ENCODE peak calls at places on chromosome 22, in ten cellular contexts. K, R, B, L, U, Q, X, Z, D and O are unnamed samples.

GRCh38 chr22:48944433-48944755 is 883.3 kb downstream of the BRD1 start:
- DNase-seq in Q (peak), Z (no peak), K (no peak), B (no peak), X (peak), L (no peak), R (no peak), U (no peak), D (no peak), O (no peak)

GRCh38 chr22:36467042-36467810 is 14.2 kb downstream of the TXN2 start:
- DNase-seq in Q (no peak), K (peak), B (no peak), X (peak), D (no peak), L (peak), Z (peak), R (no peak), U (no peak), O (no peak)

GRCh38 chr22:43378011-43378704 is 33.7 kb upstream of the MPPED1 start:
- DNase-seq in L (peak), Z (peak), U (no peak), K (no peak), X (no peak), Q (no peak), D (no peak), B (no peak), R (no peak), O (no peak)

GRCh38 chr22:19115628-19116027 is 6.6 kb downstream of the DGCR2 start:
- DNase-seq in U (no peak), K (no peak), X (peak), D (no peak), L (no peak), Z (no peak), Q (no peak), R (peak), B (no peak), O (no peak)

GRCh38 chr22:40620464-40621046 is 16.0 kb downstream of the MRTFA start:
- DNase-seq in Q (no peak), R (no peak), L (peak), K (peak), X (no peak), B (peak), U (peak), Z (no peak), D (no peak), O (no peak)

GRCh38 chr22:36201630-36202312 is at the start of gene APOL4:
- DNase-seq in U (no peak), L (peak), X (peak), R (no peak), Q (peak), K (peak), D (no peak), Z (no peak), B (no peak), O (no peak)

GRCh38 chr22:21451545-21452520 is 15.4 kb upstream of the TMEM191C start:
- DNase-seq in X (peak), D (no peak), U (no peak), B (no peak), Q (no peak), L (no peak), R (no peak), K (no peak), Z (peak), O (no peak)

GRCh38 chr22:17369553-17370035 is 334 bp downstream of the CECR2 start:
- DNase-seq in B (no peak), Z (peak), X (no peak), K (no peak), U (no peak), L (peak), D (no peak), R (peak), Q (no peak), O (no peak)

GRCh38 chr22:28112548-28113043 is 193.5 kb upstream of the PITPNB start:
- DNase-seq in Z (no peak), U (peak), D (no peak), L (peak), X (no peak), Q (peak), B (peak), R (peak), K (peak), O (no peak)

GRCh38 chr22:20194681-20195593 is 44.1 kb upstream of the CCDC188 start:
- DNase-seq in X (no peak), Z (no peak), K (no peak), L (no peak), Q (no peak), U (no peak), B (no peak), D (no peak), R (no peak), O (no peak)

GRCh38 chr22:28582806-28583205 is 96.8 kb downstream of the TTC28 start:
- DNase-seq in K (peak), D (peak), R (no peak), L (peak), X (no peak), Q (no peak), B (no peak), Z (no peak), U (no peak), O (no peak)

GRCh38 chr22:26002456-26002855 is 166.8 kb upstream of the SEZ6L start:
- DNase-seq in D (no peak), B (no peak), L (no peak), K (no peak), Q (no peak), X (no peak), R (no peak), U (no peak), Z (no peak), O (no peak)

GRCh38 chr22:29382575-29383328 is 5.6 kb downstream of the AP1B1 start:
- DNase-seq in X (peak), U (no peak), Q (no peak), R (no peak), B (no peak), D (no peak), L (no peak), K (no peak), Z (peak), O (no peak)

GRCh38 chr22:26890870-26891269 is 233.5 kb downstream of the MIAT start:
- DNase-seq in R (no peak), X (no peak), K (no peak), D (no peak), L (no peak), U (peak), Q (peak), Z (no peak), B (no peak), O (no peak)

GRCh38 chr22:41085842-41086241 is 6.5 kb upstream of the EP300 start:
- DNase-seq in Z (no peak), K (no peak), B (no peak), U (no peak), X (no peak), L (no peak), D (no peak), Q (no peak), R (no peak), O (no peak)

GRCh38 chr22:36369922-36370781 is 17.6 kb downstream of the MYH9 start:
- DNase-seq in X (peak), L (peak), U (peak), B (peak), K (peak), Q (peak), D (no peak), Z (no peak), R (no peak), O (peak)

GRCh38 chr22:31342389-31343125 is 3.6 kb downstream of the PATZ1 start:
- DNase-seq in B (no peak), U (no peak), K (no peak), X (no peak), R (no peak), Z (no peak), Q (no peak), D (no peak), L (no peak), O (no peak)

GRCh38 chr22:40583058-40583741 is 53.3 kb downstream of the MRTFA start:
- DNase-seq in R (peak), Z (no peak), Q (no peak), B (no peak), U (no peak), K (no peak), L (no peak), D (no peak), X (no peak), O (no peak)

GRCh38 chr22:27987557-27987956 is 68.5 kb upstream of the PITPNB start:
- DNase-seq in R (no peak), X (peak), Q (no peak), U (no peak), D (no peak), L (peak), Z (peak), B (no peak), K (peak), O (no peak)

GRCh38 chr22:29121124-29121523 is 48.3 kb downstream of the KREMEN1 start:
- DNase-seq in B (peak), U (no peak), X (no peak), D (no peak), L (peak), Q (no peak), Z (no peak), K (peak), R (no peak), O (no peak)

GRCh38 chr22:50455201-50455600 is 19.6 kb downstream of the SBF1 start:
- DNase-seq in K (no peak), B (no peak), X (no peak), Z (no peak), D (no peak), Q (no peak), U (no peak), R (no peak), L (no peak), O (no peak)

GRCh38 chr22:50456026-50456425 is 18.8 kb downstream of the SBF1 start:
- DNase-seq in Q (no peak), B (no peak), K (no peak), R (no peak), U (no peak), Z (no peak), X (no peak), D (no peak), L (no peak), O (no peak)

GRCh38 chr22:50454556-50455075 is 20.2 kb downstream of the SBF1 start:
- DNase-seq in L (no peak), R (no peak), U (no peak), Z (no peak), Q (no peak), K (no peak), B (no peak), X (no peak), D (no peak), O (no peak)

GRCh38 chr22:50459016-50459415 is 15.8 kb downstream of the SBF1 start:
- DNase-seq in Z (no peak), K (no peak), U (no peak), D (no peak), B (no peak), X (no peak), R (no peak), L (no peak), Q (no peak), O (no peak)

DNA sequence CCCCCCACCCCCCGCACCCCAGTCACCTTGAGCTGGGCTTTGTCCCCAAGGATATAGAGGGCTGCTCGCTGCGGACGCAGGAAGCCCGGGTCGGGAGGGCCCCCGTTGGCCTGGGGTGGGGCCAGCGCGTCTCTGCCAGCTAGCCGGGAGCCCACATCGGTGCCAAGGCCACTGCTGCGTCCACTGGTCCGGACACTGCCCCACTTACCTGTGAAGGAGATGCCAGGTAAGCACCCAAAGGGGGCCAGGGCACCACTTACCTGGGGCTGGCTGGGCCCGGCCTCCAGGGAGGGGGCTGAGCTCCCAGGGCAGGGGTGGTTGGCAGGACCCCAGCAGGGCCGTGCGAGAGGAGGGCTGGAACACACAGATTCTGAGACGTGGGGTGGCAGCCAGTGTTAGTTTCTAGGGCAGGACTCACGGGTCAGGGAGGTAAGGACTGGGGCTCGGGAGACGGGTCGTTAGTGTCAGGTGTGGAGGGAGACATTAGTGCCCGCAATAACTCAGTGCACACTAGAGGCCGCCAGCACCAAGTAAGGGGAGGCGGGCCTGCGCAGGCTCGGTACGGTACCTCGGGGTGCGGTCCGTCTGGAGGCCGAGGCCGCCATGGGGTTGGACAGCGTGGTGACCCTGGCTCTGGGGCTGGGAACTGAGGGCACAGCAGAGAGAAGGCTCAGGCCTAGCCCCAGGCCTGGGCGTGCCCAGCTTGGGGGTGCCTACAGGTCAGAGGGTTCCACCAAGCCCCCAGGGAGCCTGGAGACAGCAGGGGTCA is 18.2 kb downstream of the SBF1 start:
- DNase-seq in D (no peak), Z (no peak), Q (no peak), X (no peak), U (no peak), L (no peak), K (no peak), B (no peak), R (peak), O (no peak)
- TF ChIP-seq CTCF in D (no peak), Z (no peak), Q (no peak), X (no peak), U (peak), L (peak), K (no peak), B (no peak), R (peak), O (no peak)

GRCh38 chr22:47515384-47516125 is 753.1 kb downstream of the TBC1D22A start:
- DNase-seq in K (no peak), Z (no peak), U (peak), Q (no peak), R (no peak), B (no peak), L (no peak), D (no peak), X (no peak), O (no peak)
- TF ChIP-seq CTCF in K (no peak), Z (no peak), U (peak), Q (no peak), R (no peak), B (no peak), L (no peak), D (no peak), X (no peak), O (no peak)

DNA sequence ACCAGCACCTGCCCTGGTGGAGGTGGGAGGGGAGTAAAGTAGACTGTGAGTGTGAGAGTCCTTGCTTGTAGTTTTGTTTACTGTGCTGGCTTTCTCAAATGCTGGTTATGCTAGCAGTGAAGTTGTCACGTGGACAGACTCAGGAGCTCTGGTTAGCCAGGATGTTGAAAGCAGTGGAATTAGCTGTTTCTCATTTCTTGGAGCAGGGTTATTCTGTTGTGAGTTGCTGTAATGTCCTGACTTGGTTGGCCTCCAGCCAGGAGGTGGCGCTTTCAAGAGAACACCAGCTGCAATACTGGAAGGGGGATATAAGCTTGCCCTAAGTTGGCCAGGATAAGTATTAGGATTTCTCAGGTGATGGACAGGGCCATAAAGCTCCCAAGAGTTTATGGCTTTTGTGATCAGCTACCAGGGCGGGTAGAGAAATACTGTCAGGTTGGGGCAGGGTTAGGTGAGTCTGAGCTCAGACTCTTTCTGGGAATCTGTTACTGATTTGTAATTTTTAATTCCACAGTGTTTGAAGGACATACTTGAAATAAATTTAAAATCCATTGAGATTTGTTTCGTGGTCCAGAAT is 13.7 kb downstream of the CYP2D6 start:
- DNase-seq in X (no peak), L (peak), D (no peak), U (no peak), B (no peak), Q (peak), Z (no peak), K (peak), R (no peak), O (no peak)
- TF ChIP-seq CTCF in X (no peak), L (no peak), D (no peak), U (no peak), B (no peak), Q (no peak), Z (no peak), K (no peak), R (no peak), O (no peak)

GRCh38 chr22:39528080-39528661 is 4.4 kb downstream of the RPS19BP1 start:
- DNase-seq in Z (no peak), U (no peak), X (no peak), Q (no peak), R (no peak), D (no peak), K (no peak), B (no peak), L (no peak), O (no peak)

GRCh38 chr22:39530136-39530535 is 2.4 kb downstream of the RPS19BP1 start:
- DNase-seq in R (no peak), L (no peak), U (no peak), Z (no peak), B (no peak), Q (no peak), K (no peak), X (no peak), D (no peak), O (no peak)

GRCh38 chr22:39528681-39529486 is 3.7 kb downstream of the RPS19BP1 start:
- DNase-seq in R (peak), D (peak), Z (peak), B (peak), K (peak), U (peak), L (peak), X (peak), Q (peak), O (peak)

GRCh38 chr22:39530692-39531331 is 1.7 kb downstream of the RPS19BP1 start:
- DNase-seq in L (peak), K (peak), U (no peak), R (no peak), B (peak), Q (no peak), Z (no peak), X (no peak), D (no peak), O (no peak)

DNA sequence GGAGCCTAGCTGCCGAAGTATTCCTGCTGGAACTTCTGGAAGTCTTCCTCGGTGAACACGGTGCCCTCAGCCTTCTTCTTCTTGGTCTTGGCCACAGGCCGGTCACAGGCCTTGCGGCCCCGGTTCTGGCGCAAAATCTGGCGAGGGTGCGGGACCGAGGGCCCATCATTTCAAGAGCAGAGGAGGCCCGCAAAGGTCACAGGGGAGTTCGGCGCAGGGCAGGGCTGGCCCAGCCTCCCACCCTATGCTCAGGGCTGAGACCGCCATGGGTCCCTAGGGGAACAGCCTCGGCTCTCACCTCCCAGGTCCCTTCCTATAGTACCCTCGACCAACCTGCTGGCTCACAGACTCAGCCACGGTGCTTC is 3.1 kb downstream of the RPS19BP1 start:
- DNase-seq in U (no peak), L (no peak), R (no peak), Q (no peak), X (no peak), K (no peak), D (no peak), Z (no peak), B (no peak), O (no peak)
- TF ChIP-seq CTCF in U (no peak), L (no peak), R (no peak), Q (no peak), X (no peak), K (no peak), D (no peak), Z (peak), B (no peak), O (peak)

GRCh38 chr22:44988671-44989070 is 21.1 kb downstream of the PHF21B start:
- DNase-seq in X (no peak), Z (no peak), R (no peak), L (no peak), Q (no peak), B (no peak), D (no peak), K (no peak), U (no peak), O (no peak)
- TF ChIP-seq CTCF in X (no peak), Z (no peak), R (no peak), L (no peak), Q (no peak), B (no peak), D (no peak), K (no peak), U (no peak), O (no peak)

GRCh38 chr22:32446321-32446720 is 17.9 kb downstream of the BPIFC start:
- DNase-seq in D (no peak), Z (no peak), R (no peak), U (no peak), B (peak), K (peak), Q (no peak), L (no peak), X (no peak), O (no peak)

GRCh38 chr22:32448980-32449379 is 15.3 kb downstream of the BPIFC start:
- DNase-seq in D (no peak), B (peak), X (no peak), K (no peak), U (no peak), Z (no peak), Q (peak), L (no peak), R (no peak), O (no peak)

GRCh38 chr22:32444068-32444467 is 20.2 kb downstream of the BPIFC start:
- DNase-seq in U (peak), Q (no peak), D (no peak), R (peak), B (peak), X (no peak), Z (no peak), K (peak), L (peak), O (no peak)
- TF ChIP-seq CTCF in U (peak), Q (no peak), D (no peak), R (peak), B (peak), X (no peak), Z (peak), K (peak), L (peak), O (no peak)

GRCh38 chr22:24466831-24467249 is 28.3 kb upstream of the UPB1 start:
- DNase-seq in X (no peak), Z (peak), U (peak), K (peak), R (no peak), L (peak), B (no peak), Q (no peak), D (no peak), O (no peak)
- TF ChIP-seq CTCF in X (no peak), Z (no peak), U (no peak), K (no peak), R (no peak), L (no peak), B (no peak), Q (no peak), D (no peak), O (no peak)

GRCh38 chr22:46149998-46150549 is at the start of gene PPARA:
- DNase-seq in X (peak), B (peak), L (peak), R (peak), K (peak), Q (peak), D (peak), U (peak), Z (peak), O (peak)

GRCh38 chr22:46150615-46151423 is 493 bp downstream of the PPARA start:
- DNase-seq in B (no peak), Q (no peak), D (no peak), R (peak), X (peak), Z (peak), L (peak), U (no peak), K (no peak), O (no peak)

GRCh38 chr22:46148336-46148735 is 2.0 kb upstream of the PPARA start:
- DNase-seq in Q (no peak), U (no peak), X (no peak), Z (peak), K (no peak), B (no peak), L (no peak), R (no peak), D (no peak), O (no peak)

GRCh38 chr22:46148885-46149492 is 1.3 kb upstream of the PPARA start:
- DNase-seq in Q (no peak), B (no peak), X (no peak), U (no peak), R (peak), L (no peak), D (no peak), K (no peak), Z (peak), O (no peak)

DNA sequence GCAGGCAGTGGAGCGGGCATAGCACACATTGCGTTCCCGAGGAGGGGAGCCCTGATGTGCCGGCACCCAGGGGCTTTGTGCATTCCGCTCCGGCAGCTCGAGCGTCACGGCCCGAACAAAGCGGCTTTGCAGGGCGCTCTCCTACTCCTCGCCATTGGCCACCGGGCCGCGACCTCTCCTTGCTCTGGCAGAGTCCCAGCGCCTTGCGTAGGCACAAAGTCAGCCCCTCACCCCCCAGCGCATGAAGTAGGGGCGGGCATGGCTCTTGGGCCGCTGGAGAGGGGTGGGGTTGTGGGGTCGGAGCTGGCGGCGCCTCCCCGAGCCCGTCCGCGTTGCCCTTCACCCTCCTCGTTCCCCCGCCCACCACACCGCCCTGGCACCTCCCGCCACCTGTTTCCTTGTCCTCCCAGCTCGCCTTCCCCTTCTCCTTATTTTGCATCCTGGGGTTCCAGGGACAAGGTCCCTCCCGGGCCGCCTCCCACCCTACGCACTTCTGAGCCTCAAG is 781 bp upstream of the PPARA start:
- DNase-seq in B (no peak), Z (peak), U (no peak), K (no peak), X (peak), L (peak), R (peak), Q (peak), D (no peak), O (no peak)
- TF ChIP-seq CTCF in B (no peak), Z (no peak), U (no peak), K (no peak), X (no peak), L (no peak), R (no peak), Q (no peak), D (no peak), O (no peak)